ENCODE peak calls at places on chromosomes 11 and 22, in five cellular contexts. One of them, this sample, is unnamed.
A peak's percentile ranks its signal among the peaks of the same experiment; 100 is the strongest.

GRCh38 chr22:40452730-40453487 is 82.5 kb downstream of the SGSM3 start:
- DNase-seq in EL: no peak
- DNase-seq in cardiac septum: no peak
- DNase-seq in midbrain: no peak
- DNase-seq in T follicular helper cell: no peak
- DNase-seq in this sample: no peak

GRCh38 chr22:29994027-29994715 is 86.1 kb upstream of the HORMAD2 start:
- DNase-seq in EL: peak; percentile 87
- DNase-seq in cardiac septum: no peak
- DNase-seq in midbrain: no peak
- DNase-seq in T follicular helper cell: no peak
- DNase-seq in this sample: peak; percentile 93

GRCh38 chr11:65559535-65559934 is 1.4 kb upstream of the LTBP3 start:
- DNase-seq in EL: no peak
- DNase-seq in cardiac septum: no peak
- DNase-seq in midbrain: no peak
- DNase-seq in T follicular helper cell: no peak
- DNase-seq in this sample: no peak

GRCh38 chr11:94740083-94740974 is 27.8 kb upstream of the AMOTL1 start:
- DNase-seq in EL: peak; percentile 57
- DNase-seq in cardiac septum: no peak
- DNase-seq in midbrain: peak; percentile 30
- DNase-seq in T follicular helper cell: no peak
- DNase-seq in this sample: peak; percentile 64

GRCh38 chr11:12287374-12288211 is 89.8 kb upstream of the PARVA start:
- DNase-seq in EL: peak; percentile 97
- DNase-seq in cardiac septum: peak; percentile 76
- DNase-seq in midbrain: no peak
- DNase-seq in T follicular helper cell: no peak
- DNase-seq in this sample: peak; percentile 96

GRCh38 chr11:68816917-68817419 is 24.7 kb downstream of the CPT1A start:
- DNase-seq in EL: no peak
- DNase-seq in cardiac septum: no peak
- DNase-seq in midbrain: no peak
- DNase-seq in T follicular helper cell: no peak
- DNase-seq in this sample: peak; percentile 6

GRCh38 chr11:80841716-80842115 is 1400.9 kb upstream of the TENM4 start:
- DNase-seq in EL: no peak
- DNase-seq in cardiac septum: no peak
- DNase-seq in midbrain: no peak
- DNase-seq in T follicular helper cell: no peak
- DNase-seq in this sample: no peak

GRCh38 chr11:72521672-72522071 is 87.3 kb upstream of the CLPB start:
- DNase-seq in EL: no peak
- DNase-seq in cardiac septum: no peak
- DNase-seq in midbrain: peak; percentile 30
- DNase-seq in T follicular helper cell: no peak
- DNase-seq in this sample: no peak

GRCh38 chr11:27012254-27012921 is 18.5 kb downstream of the FIBIN start:
- DNase-seq in EL: peak; percentile 55
- DNase-seq in cardiac septum: no peak
- DNase-seq in midbrain: peak; percentile 37
- DNase-seq in T follicular helper cell: no peak
- DNase-seq in this sample: peak; percentile 42

GRCh38 chr22:45548991-45549736 is 46.5 kb downstream of the FBLN1 start:
- DNase-seq in EL: peak; percentile 94
- DNase-seq in cardiac septum: no peak
- DNase-seq in midbrain: no peak
- DNase-seq in T follicular helper cell: no peak
- DNase-seq in this sample: peak; percentile 92

GRCh38 chr22:50641696-50642607 is 14.0 kb upstream of the ARSA start:
- DNase-seq in EL: no peak
- DNase-seq in cardiac septum: no peak
- DNase-seq in midbrain: peak; percentile 54
- DNase-seq in T follicular helper cell: no peak
- DNase-seq in this sample: peak; percentile 15

GRCh38 chr11:28887681-28888080 is 779.5 kb downstream of the METTL15 start:
- DNase-seq in EL: no peak
- DNase-seq in cardiac septum: no peak
- DNase-seq in midbrain: no peak
- DNase-seq in T follicular helper cell: no peak
- DNase-seq in this sample: no peak

GRCh38 chr11:110883266-110883665 is 171.0 kb upstream of the ARHGAP20 start:
- DNase-seq in EL: no peak
- DNase-seq in cardiac septum: no peak
- DNase-seq in midbrain: peak; percentile 14
- DNase-seq in T follicular helper cell: no peak
- DNase-seq in this sample: no peak

GRCh38 chr11:84091212-84091986 is 805.2 kb upstream of the CCDC90B start:
- DNase-seq in EL: no peak
- DNase-seq in cardiac septum: no peak
- DNase-seq in midbrain: no peak
- DNase-seq in T follicular helper cell: no peak
- DNase-seq in this sample: no peak

GRCh38 chr22:35674335-35674734 is 26.1 kb downstream of the APOL6 start:
- DNase-seq in EL: no peak
- DNase-seq in cardiac septum: no peak
- DNase-seq in midbrain: no peak
- DNase-seq in T follicular helper cell: no peak
- DNase-seq in this sample: no peak

GRCh38 chr11:61890536-61891330 is 612 bp downstream of the FADS3 start:
- DNase-seq in EL: peak; percentile 84
- DNase-seq in cardiac septum: peak; percentile 80
- DNase-seq in midbrain: peak; percentile 61
- DNase-seq in T follicular helper cell: peak; percentile 14
- DNase-seq in this sample: peak; percentile 86

GRCh38 chr11:110711776-110712642 is at the start of gene ARHGAP20:
- DNase-seq in EL: peak; percentile 63
- DNase-seq in cardiac septum: peak; percentile 77
- DNase-seq in midbrain: peak; percentile 62
- DNase-seq in T follicular helper cell: peak; percentile 1
- DNase-seq in this sample: peak; percentile 45

GRCh38 chr11:134045799-134046635 is 22.9 kb upstream of the JAM3 start:
- DNase-seq in EL: no peak
- DNase-seq in cardiac septum: no peak
- DNase-seq in midbrain: no peak
- DNase-seq in T follicular helper cell: no peak
- DNase-seq in this sample: peak; percentile 21

GRCh38 chr11:37442576-37442975 is 844.5 kb upstream of the RAG2 start:
- DNase-seq in EL: peak; percentile 55
- DNase-seq in cardiac septum: no peak
- DNase-seq in midbrain: no peak
- DNase-seq in T follicular helper cell: no peak
- DNase-seq in this sample: peak; percentile 13

GRCh38 chr11:330694-331314 is 10.1 kb upstream of the IFITM3 start:
- DNase-seq in EL: no peak
- DNase-seq in cardiac septum: peak; percentile 77
- DNase-seq in midbrain: no peak
- DNase-seq in T follicular helper cell: no peak
- DNase-seq in this sample: no peak

GRCh38 chr22:33299245-33299956 is 241.2 kb upstream of the SYN3 start:
- DNase-seq in EL: no peak
- DNase-seq in cardiac septum: no peak
- DNase-seq in midbrain: no peak
- DNase-seq in T follicular helper cell: no peak
- DNase-seq in this sample: no peak

GRCh38 chr11:1760351-1761109 is 3.2 kb downstream of the CTSD start:
- DNase-seq in EL: peak; percentile 65
- DNase-seq in cardiac septum: peak; percentile 97
- DNase-seq in midbrain: peak; percentile 90
- DNase-seq in T follicular helper cell: no peak
- DNase-seq in this sample: peak; percentile 62

GRCh38 chr22:25745341-25746011 is 3.5 kb downstream of the MYO18B start:
- DNase-seq in EL: peak; percentile 41
- DNase-seq in cardiac septum: peak; percentile 5
- DNase-seq in midbrain: no peak
- DNase-seq in T follicular helper cell: no peak
- DNase-seq in this sample: peak; percentile 55

GRCh38 chr11:12094872-12095800 is 15.3 kb upstream of the MICAL2 start:
- DNase-seq in EL: no peak
- DNase-seq in cardiac septum: no peak
- DNase-seq in midbrain: no peak
- DNase-seq in T follicular helper cell: no peak
- DNase-seq in this sample: no peak

GRCh38 chr11:57458410-57459111 is 1.8 kb upstream of the RTN4RL2 start:
- DNase-seq in EL: peak; percentile 55
- DNase-seq in cardiac septum: no peak
- DNase-seq in midbrain: no peak
- DNase-seq in T follicular helper cell: no peak
- DNase-seq in this sample: peak; percentile 52

GRCh38 chr22:17396531-17396930 is 27.3 kb downstream of the CECR2 start:
- DNase-seq in EL: no peak
- DNase-seq in cardiac septum: no peak
- DNase-seq in midbrain: no peak
- DNase-seq in T follicular helper cell: no peak
- DNase-seq in this sample: no peak

GRCh38 chr22:36552300-36552699 is 23.3 kb upstream of the EIF3D start:
- DNase-seq in EL: no peak
- DNase-seq in cardiac septum: no peak
- DNase-seq in midbrain: no peak
- DNase-seq in T follicular helper cell: no peak
- DNase-seq in this sample: no peak

GRCh38 chr11:68010058-68011041 is at the start of gene ALDH3B1:
- DNase-seq in EL: peak; percentile 94
- DNase-seq in cardiac septum: peak; percentile 93
- DNase-seq in midbrain: peak; percentile 82
- DNase-seq in T follicular helper cell: no peak
- DNase-seq in this sample: peak; percentile 90